ENCODE peak calls at places on chromosome 3, in seven cellular contexts. A is AG10803, E is suprapubic skin, L is breast epithelium, M is natural killer cell, X is colonic mucosa, K is OCI-LY7. V is an unnamed sample.

GRCh38 chr3:9250236-9250635 is 790 bp upstream of the SRGAP3 start:
- DNase-seq in A (no peak), E (no peak), L (no peak), M (no peak), X (no peak), K (no peak), V (no peak)

GRCh38 chr3:127337911-127338531 is 50.2 kb upstream of the PRR20G start:
- DNase-seq in A (no peak), E (no peak), L (no peak), M (no peak), X (no peak), K (no peak), V (no peak)

GRCh38 chr3:56357266-56357665 is 111.0 kb downstream of the ERC2 start:
- DNase-seq in A (no peak), E (no peak), L (no peak), M (no peak), X (no peak), K (no peak), V (no peak)

GRCh38 chr3:183697123-183697609 is 431 bp upstream of the YEATS2 start:
- DNase-seq in A (no peak), E (no peak), L (no peak), M (no peak), X (no peak), K (no peak), V (no peak)

GRCh38 chr3:112505907-112506306 is 6.6 kb upstream of the BTLA start:
- DNase-seq in A (no peak), E (no peak), L (no peak), M (no peak), X (no peak), K (no peak), V (no peak)

GRCh38 chr3:168088106-168088722 is 7.5 kb downstream of the GOLIM4 start:
- DNase-seq in A (peak), E (no peak), L (no peak), M (no peak), X (peak), K (peak), V (peak)

GRCh38 chr3:46019707-46020106 is 7.6 kb downstream of the XCR1 start:
- DNase-seq in A (peak), E (no peak), L (no peak), M (no peak), X (no peak), K (no peak), V (no peak)

GRCh38 chr3:108489776-108490175 is 20.6 kb downstream of the MYH15 start:
- DNase-seq in A (peak), E (no peak), L (no peak), M (no peak), X (peak), K (peak), V (peak)

GRCh38 chr3:42012378-42012934 is 50.6 kb upstream of the ULK4 start:
- DNase-seq in A (no peak), E (no peak), L (no peak), M (no peak), X (no peak), K (peak), V (no peak)

GRCh38 chr3:10011644-10012043 is 14.6 kb upstream of the FANCD2 start:
- DNase-seq in A (peak), E (no peak), L (no peak), M (no peak), X (no peak), K (no peak), V (no peak)

GRCh38 chr3:194955979-194956696 is 270.5 kb downstream of the FAM43A start:
- DNase-seq in A (no peak), E (no peak), L (peak), M (peak), X (no peak), K (no peak), V (no peak)

GRCh38 chr3:52268036-52268435 is 10.4 kb downstream of the WDR82 start:
- DNase-seq in A (no peak), E (no peak), L (no peak), M (no peak), X (no peak), K (no peak), V (no peak)

GRCh38 chr3:86815880-86816279 is 175.1 kb downstream of the VGLL3 start:
- DNase-seq in A (peak), E (no peak), L (no peak), M (no peak), X (no peak), K (no peak), V (no peak)

GRCh38 chr3:54240319-54240718 is 118.0 kb downstream of the CACNA2D3 start:
- DNase-seq in A (no peak), E (no peak), L (no peak), M (no peak), X (no peak), K (no peak), V (no peak)

GRCh38 chr3:127052121-127052561 is 69.2 kb downstream of the PLXNA1 start:
- DNase-seq in A (peak), E (no peak), L (peak), M (no peak), X (peak), K (no peak), V (peak)

GRCh38 chr3:157127268-157127667 is 32.7 kb downstream of the CCNL1 start:
- DNase-seq in A (no peak), E (no peak), L (no peak), M (no peak), X (no peak), K (no peak), V (no peak)

GRCh38 chr3:197520311-197521276 is 35.2 kb downstream of the BDH1 start:
- DNase-seq in A (peak), E (no peak), L (no peak), M (no peak), X (peak), K (no peak), V (peak)

GRCh38 chr3:52351762-52352055 is 35.6 kb downstream of the DNAH1 start:
- DNase-seq in A (no peak), E (no peak), L (no peak), M (no peak), X (no peak), K (no peak), V (no peak)

GRCh38 chr3:111717601-111718000 is 122.5 kb upstream of the ZBED2 start:
- DNase-seq in A (peak), E (peak), L (peak), M (peak), X (peak), K (peak), V (peak)

GRCh38 chr3:125593991-125594574 is 1.2 kb downstream of the OSBPL11 start:
- DNase-seq in A (no peak), E (no peak), L (no peak), M (no peak), X (no peak), K (peak), V (no peak)

GRCh38 chr3:4856986-4857385 is 122.3 kb upstream of the BHLHE40 start:
- DNase-seq in A (no peak), E (no peak), L (no peak), M (no peak), X (no peak), K (no peak), V (no peak)

GRCh38 chr3:59641169-59641914 is 591.5 kb upstream of the CFAP20DC start:
- DNase-seq in A (peak), E (peak), L (peak), M (no peak), X (no peak), K (no peak), V (no peak)

GRCh38 chr3:49276475-49277356 is at the start of gene C3orf62:
- DNase-seq in A (peak), E (peak), L (peak), M (peak), X (peak), K (no peak), V (peak)

GRCh38 chr3:150544040-150544439 is 2.3 kb downstream of the SERP1 start:
- DNase-seq in A (peak), E (no peak), L (no peak), M (no peak), X (no peak), K (no peak), V (no peak)

GRCh38 chr3:12400795-12401194 is 83.5 kb upstream of the TSEN2 start:
- DNase-seq in A (peak), E (no peak), L (no peak), M (no peak), X (no peak), K (no peak), V (no peak)

GRCh38 chr3:52118156-52118875 is 35.9 kb downstream of the POC1A start:
- DNase-seq in A (no peak), E (no peak), L (no peak), M (no peak), X (no peak), K (no peak), V (no peak)

GRCh38 chr3:30271781-30272180 is 334.6 kb upstream of the TGFBR2 start:
- DNase-seq in A (no peak), E (no peak), L (no peak), M (no peak), X (no peak), K (no peak), V (no peak)

GRCh38 chr3:120427201-120427600 is 23.6 kb downstream of the FSTL1 start:
- DNase-seq in A (no peak), E (no peak), L (no peak), M (no peak), X (no peak), K (no peak), V (no peak)

GRCh38 chr3:73192036-73192738 is 130.7 kb downstream of the EBLN2 start:
- DNase-seq in A (no peak), E (no peak), L (no peak), M (no peak), X (no peak), K (peak), V (peak)

GRCh38 chr3:9951962-9952805 is at the start of gene PRRT3:
- DNase-seq in A (peak), E (no peak), L (no peak), M (peak), X (no peak), K (peak), V (no peak)

GRCh38 chr3:112097378-112097777 is 11.2 kb downstream of the C3orf52 start:
- DNase-seq in A (peak), E (no peak), L (peak), M (no peak), X (peak), K (no peak), V (peak)

GRCh38 chr3:183073839-183074615 is 25.3 kb downstream of the MCCC1 start:
- DNase-seq in A (no peak), E (no peak), L (no peak), M (no peak), X (no peak), K (no peak), V (no peak)

DNA sequence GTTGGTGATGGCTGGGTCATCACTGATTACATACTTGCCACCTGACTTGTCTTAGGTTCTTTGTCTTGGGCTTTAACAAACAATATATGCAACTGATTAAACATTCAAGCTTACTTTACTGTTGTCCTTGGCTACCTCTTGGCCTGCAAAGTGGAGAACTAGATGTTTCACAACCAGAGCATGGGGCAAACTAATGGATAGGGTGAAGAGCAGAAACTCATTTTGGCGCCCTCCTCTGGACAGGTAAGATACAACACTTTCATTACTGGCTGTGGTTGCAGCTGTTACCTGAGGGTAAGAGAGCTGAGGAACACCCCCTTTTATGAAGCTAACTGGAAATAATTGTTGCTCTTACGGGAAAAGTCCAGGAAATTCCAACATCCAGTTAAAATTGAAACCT is 262.1 kb downstream of the NAALADL2 start:
- DNase-seq in A (no peak), E (no peak), L (no peak), M (no peak), X (peak), K (no peak), V (peak)
- TF ChIP-seq CTCF in A (peak), E (no peak), L (no peak), M (no peak), X (no peak), K (peak), V (peak)

GRCh38 chr3:159502986-159503385 is 485.6 kb upstream of the IL12A start:
- DNase-seq in A (no peak), E (no peak), L (no peak), M (no peak), X (no peak), K (no peak), V (no peak)
- TF ChIP-seq CTCF in A (no peak), E (no peak), L (no peak), M (no peak), X (no peak), K (no peak), V (no peak)

GRCh38 chr3:62318365-62318751 is 55.0 kb downstream of the FEZF2 start:
- DNase-seq in A (no peak), E (no peak), L (no peak), M (no peak), X (no peak), K (no peak), V (peak)

GRCh38 chr3:62318752-62319569 is 54.4 kb downstream of the FEZF2 start:
- DNase-seq in A (peak), E (peak), L (peak), M (peak), X (peak), K (peak), V (peak)

GRCh38 chr3:62319570-62320243 is 53.6 kb downstream of the FEZF2 start:
- DNase-seq in A (no peak), E (no peak), L (no peak), M (no peak), X (no peak), K (no peak), V (no peak)

GRCh38 chr3:62325896-62326295 is 47.5 kb downstream of the FEZF2 start:
- DNase-seq in A (no peak), E (no peak), L (no peak), M (no peak), X (no peak), K (no peak), V (no peak)

GRCh38 chr3:62323241-62323640 is 50.1 kb downstream of the FEZF2 start:
- DNase-seq in A (no peak), E (no peak), L (no peak), M (no peak), X (no peak), K (no peak), V (no peak)
- TF ChIP-seq CTCF in A (no peak), E (no peak), L (no peak), M (no peak), X (no peak), K (no peak), V (no peak)

DNA sequence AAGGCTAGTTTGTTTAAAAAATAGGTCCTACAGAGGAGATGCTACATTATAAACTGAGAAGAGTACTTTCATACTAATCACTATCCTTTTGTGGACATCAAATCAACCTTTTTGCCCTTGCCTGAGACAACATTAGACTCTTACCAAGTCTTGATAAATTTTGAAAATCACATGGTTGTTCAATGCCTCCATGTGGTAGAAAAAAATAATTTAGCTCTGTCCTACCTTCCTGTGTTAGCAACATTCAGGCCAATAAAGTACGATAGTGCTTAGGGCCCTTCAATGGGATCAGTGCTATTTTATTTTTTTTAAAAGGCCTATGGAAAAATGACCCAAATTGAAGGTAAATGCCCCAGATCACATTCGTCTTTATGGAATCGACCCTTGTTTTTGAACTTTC is 5.0 kb upstream of the UBE2E1 start:
- DNase-seq in A (peak), E (no peak), L (no peak), M (no peak), X (no peak), K (peak), V (no peak)
- TF ChIP-seq CTCF in A (peak), E (peak), L (no peak), M (no peak), X (no peak), K (peak), V (no peak)

GRCh38 chr3:38283810-38284775 is 2.0 kb downstream of the SLC22A14 start:
- DNase-seq in A (peak), E (no peak), L (no peak), M (no peak), X (no peak), K (no peak), V (no peak)

GRCh38 chr3:38276917-38277630 is 5.0 kb upstream of the SLC22A14 start:
- DNase-seq in A (no peak), E (no peak), L (no peak), M (no peak), X (no peak), K (no peak), V (no peak)

GRCh38 chr3:38276081-38276916 is 5.8 kb upstream of the SLC22A14 start:
- DNase-seq in A (no peak), E (no peak), L (no peak), M (no peak), X (no peak), K (no peak), V (no peak)

GRCh38 chr3:38278841-38279240 is 3.3 kb upstream of the SLC22A14 start:
- DNase-seq in A (no peak), E (no peak), L (no peak), M (no peak), X (no peak), K (no peak), V (no peak)

DNA sequence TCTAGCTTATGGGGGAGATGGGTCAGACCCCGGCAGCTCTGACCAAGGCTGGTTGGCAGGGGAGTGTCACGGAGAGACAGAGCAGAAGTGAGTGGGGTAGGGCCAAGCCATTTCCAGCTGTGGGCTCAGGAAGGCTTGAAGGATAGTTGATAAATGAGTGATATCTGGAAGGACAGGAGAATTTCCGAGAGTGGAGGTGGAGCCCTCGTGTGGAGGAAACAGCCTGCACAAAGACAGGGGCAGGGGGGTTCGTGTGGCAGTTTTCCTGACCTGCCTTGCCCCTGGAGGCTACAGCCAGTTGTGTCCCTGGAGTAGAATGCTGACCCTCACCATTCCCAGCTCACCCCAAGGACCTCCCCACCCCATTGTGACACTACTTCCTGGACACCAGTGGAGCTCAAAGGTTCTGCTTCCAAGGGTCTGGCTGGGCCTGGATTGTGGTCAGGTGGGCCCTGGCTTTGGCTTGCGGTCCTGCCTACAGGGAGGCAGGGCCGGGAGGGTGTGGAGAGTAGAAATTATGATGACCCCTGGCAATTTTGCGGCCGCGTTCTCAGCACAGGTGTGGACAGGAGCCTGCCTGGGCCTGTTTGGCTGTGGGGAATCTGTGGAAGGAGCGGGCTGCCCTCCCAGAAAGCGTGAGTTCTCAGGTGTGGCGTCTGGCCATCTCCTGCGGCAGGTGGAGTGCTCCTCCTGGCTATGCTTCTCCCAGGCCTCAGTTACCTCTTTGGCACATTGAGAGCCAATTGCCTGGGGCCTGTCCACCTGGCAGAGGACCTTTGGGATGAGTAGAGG is at the start of gene SLC22A14:
- DNase-seq in A (no peak), E (no peak), L (no peak), M (no peak), X (no peak), K (no peak), V (no peak)
- TF ChIP-seq CTCF in A (no peak), E (no peak), L (no peak), M (no peak), X (no peak), K (peak), V (no peak)

GRCh38 chr3:123351396-123351945 is 97.4 kb downstream of the ADCY5 start:
- DNase-seq in A (no peak), E (peak), L (no peak), M (no peak), X (no peak), K (no peak), V (no peak)

GRCh38 chr3:123352134-123352554 is 96.7 kb downstream of the ADCY5 start:
- DNase-seq in A (no peak), E (peak), L (no peak), M (no peak), X (no peak), K (no peak), V (no peak)

GRCh38 chr3:123349566-123350450 is 99.1 kb downstream of the ADCY5 start:
- DNase-seq in A (no peak), E (peak), L (no peak), M (no peak), X (no peak), K (no peak), V (no peak)

GRCh38 chr3:123349201-123349535 is 99.7 kb downstream of the ADCY5 start:
- DNase-seq in A (no peak), E (peak), L (no peak), M (no peak), X (no peak), K (no peak), V (no peak)

DNA sequence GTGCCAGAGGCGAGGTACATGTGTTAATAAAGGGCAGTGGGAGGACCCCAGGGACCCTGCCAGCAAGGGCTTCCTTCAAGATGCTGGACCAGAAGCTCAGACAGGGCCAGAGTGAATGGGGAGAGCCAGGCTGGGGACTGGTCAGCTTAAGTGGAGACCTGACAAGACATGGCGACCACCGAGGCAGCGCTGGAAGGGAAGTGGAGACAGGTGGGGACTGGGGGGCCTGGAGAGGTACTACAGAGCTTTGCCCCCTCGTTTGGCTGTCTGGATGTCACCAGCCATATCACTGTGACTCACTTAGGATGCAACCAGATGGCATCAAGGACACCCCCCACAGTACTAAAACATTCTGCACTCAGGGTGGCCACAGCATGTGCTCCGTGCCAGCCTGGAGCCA is 97.9 kb downstream of the ADCY5 start:
- DNase-seq in A (no peak), E (peak), L (no peak), M (no peak), X (no peak), K (no peak), V (no peak)
- TF ChIP-seq CTCF in A (no peak), E (no peak), L (no peak), M (no peak), X (no peak), K (no peak), V (no peak)

DNA sequence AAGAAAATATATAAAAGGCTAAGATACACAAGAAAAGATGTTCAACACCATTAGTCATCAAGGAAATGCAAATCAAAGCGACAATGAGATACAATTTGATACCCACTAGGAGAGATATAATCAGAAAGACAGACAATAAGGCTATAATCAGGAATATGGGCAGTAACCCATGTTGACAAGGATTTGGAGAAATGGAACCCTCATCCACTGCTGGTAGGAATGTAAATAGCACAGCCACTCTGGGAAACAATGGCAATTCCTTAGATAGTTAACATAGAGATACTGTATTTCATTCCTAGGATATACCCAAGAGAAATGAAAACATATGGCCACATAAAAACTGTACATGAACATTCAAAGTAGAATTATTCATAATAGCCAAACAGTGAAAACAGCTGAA is 18.3 kb upstream of the COL8A1 start:
- DNase-seq in A (no peak), E (no peak), L (no peak), M (no peak), X (no peak), K (no peak), V (no peak)
- TF ChIP-seq CTCF in A (peak), E (no peak), L (no peak), M (no peak), X (no peak), K (no peak), V (no peak)

V was measured in Calu3.